ENCODE peak calls at places on chromosomes 7 and 10, in nine cellular contexts. One of them, this sample, is unnamed.

GRCh38 chr10:115355162-115355760 is 262.1 kb downstream of the ATRNL1 start:
- DNase-seq in HEK293T: peak
- DNase-seq in aorta: no peak
- DNase-seq in AG08396: peak
- DNase-seq in stimulated activated naive CD8-positive, alpha-beta T cell treated with anti-CD3 and anti-CD28 coated beads, Interleukin-15, Interleukin-2, amounts not matched to agents 100 U/mL and 50 U/mL, for 24 hours: peak
- DNase-seq in heart right ventricle: no peak
- DNase-seq in Right ventricle myocardium superior: no peak
- DNase-seq in OCI-LY7: peak
- DNase-seq in endothelial cell: peak
- DNase-seq in this sample: peak

GRCh38 chr7:7226407-7226806 is 44.1 kb downstream of the C1GALT1 start:
- DNase-seq in HEK293T: no peak
- DNase-seq in aorta: no peak
- DNase-seq in AG08396: no peak
- DNase-seq in stimulated activated naive CD8-positive, alpha-beta T cell treated with anti-CD3 and anti-CD28 coated beads, Interleukin-15, Interleukin-2, amounts not matched to agents 100 U/mL and 50 U/mL, for 24 hours: no peak
- DNase-seq in heart right ventricle: no peak
- DNase-seq in Right ventricle myocardium superior: no peak
- DNase-seq in OCI-LY7: no peak
- DNase-seq in endothelial cell: no peak
- DNase-seq in this sample: no peak

GRCh38 chr10:52570490-52570889 is 202.1 kb downstream of the MBL2 start:
- DNase-seq in HEK293T: no peak
- DNase-seq in aorta: no peak
- DNase-seq in AG08396: no peak
- DNase-seq in stimulated activated naive CD8-positive, alpha-beta T cell treated with anti-CD3 and anti-CD28 coated beads, Interleukin-15, Interleukin-2, amounts not matched to agents 100 U/mL and 50 U/mL, for 24 hours: no peak
- DNase-seq in heart right ventricle: no peak
- DNase-seq in Right ventricle myocardium superior: no peak
- DNase-seq in OCI-LY7: no peak
- DNase-seq in endothelial cell: no peak
- DNase-seq in this sample: no peak

GRCh38 chr7:158771213-158771817 is 58.0 kb downstream of the ESYT2 start:
- DNase-seq in HEK293T: no peak
- DNase-seq in aorta: no peak
- DNase-seq in AG08396: no peak
- DNase-seq in stimulated activated naive CD8-positive, alpha-beta T cell treated with anti-CD3 and anti-CD28 coated beads, Interleukin-15, Interleukin-2, amounts not matched to agents 100 U/mL and 50 U/mL, for 24 hours: no peak
- DNase-seq in heart right ventricle: no peak
- DNase-seq in Right ventricle myocardium superior: no peak
- DNase-seq in OCI-LY7: no peak
- DNase-seq in endothelial cell: no peak
- DNase-seq in this sample: no peak

GRCh38 chr10:46042527-46042926 is 3.5 kb downstream of the MSMB start:
- DNase-seq in HEK293T: no peak
- DNase-seq in aorta: no peak
- DNase-seq in AG08396: no peak
- DNase-seq in stimulated activated naive CD8-positive, alpha-beta T cell treated with anti-CD3 and anti-CD28 coated beads, Interleukin-15, Interleukin-2, amounts not matched to agents 100 U/mL and 50 U/mL, for 24 hours: no peak
- DNase-seq in heart right ventricle: no peak
- DNase-seq in Right ventricle myocardium superior: no peak
- DNase-seq in OCI-LY7: no peak
- DNase-seq in endothelial cell: no peak
- DNase-seq in this sample: no peak

GRCh38 chr10:110500515-110500905 is 2.8 kb downstream of the DUSP5 start:
- DNase-seq in HEK293T: no peak
- DNase-seq in aorta: no peak
- DNase-seq in AG08396: peak
- DNase-seq in stimulated activated naive CD8-positive, alpha-beta T cell treated with anti-CD3 and anti-CD28 coated beads, Interleukin-15, Interleukin-2, amounts not matched to agents 100 U/mL and 50 U/mL, for 24 hours: no peak
- DNase-seq in heart right ventricle: peak
- DNase-seq in Right ventricle myocardium superior: no peak
- DNase-seq in OCI-LY7: no peak
- DNase-seq in endothelial cell: no peak
- DNase-seq in this sample: peak

GRCh38 chr10:111996103-111996502 is 187.5 kb downstream of the GPAM start:
- DNase-seq in HEK293T: no peak
- DNase-seq in aorta: no peak
- DNase-seq in AG08396: no peak
- DNase-seq in stimulated activated naive CD8-positive, alpha-beta T cell treated with anti-CD3 and anti-CD28 coated beads, Interleukin-15, Interleukin-2, amounts not matched to agents 100 U/mL and 50 U/mL, for 24 hours: no peak
- DNase-seq in heart right ventricle: no peak
- DNase-seq in Right ventricle myocardium superior: no peak
- DNase-seq in OCI-LY7: no peak
- DNase-seq in endothelial cell: no peak
- DNase-seq in this sample: no peak

GRCh38 chr10:112446055-112446854 is 459 bp downstream of the ZDHHC6 start:
- DNase-seq in HEK293T: peak
- DNase-seq in aorta: no peak
- DNase-seq in AG08396: peak
- DNase-seq in stimulated activated naive CD8-positive, alpha-beta T cell treated with anti-CD3 and anti-CD28 coated beads, Interleukin-15, Interleukin-2, amounts not matched to agents 100 U/mL and 50 U/mL, for 24 hours: peak
- DNase-seq in heart right ventricle: no peak
- DNase-seq in Right ventricle myocardium superior: peak
- DNase-seq in OCI-LY7: peak
- DNase-seq in endothelial cell: peak
- DNase-seq in this sample: peak

GRCh38 chr7:69670701-69671100 is 72.4 kb downstream of the AUTS2 start:
- DNase-seq in HEK293T: no peak
- DNase-seq in aorta: no peak
- DNase-seq in AG08396: no peak
- DNase-seq in stimulated activated naive CD8-positive, alpha-beta T cell treated with anti-CD3 and anti-CD28 coated beads, Interleukin-15, Interleukin-2, amounts not matched to agents 100 U/mL and 50 U/mL, for 24 hours: no peak
- DNase-seq in heart right ventricle: no peak
- DNase-seq in Right ventricle myocardium superior: no peak
- DNase-seq in OCI-LY7: no peak
- DNase-seq in endothelial cell: no peak
- DNase-seq in this sample: no peak

GRCh38 chr7:5554287-5554785 is 130.7 kb upstream of the TNRC18 start:
- DNase-seq in HEK293T: no peak
- DNase-seq in aorta: no peak
- DNase-seq in AG08396: no peak
- DNase-seq in stimulated activated naive CD8-positive, alpha-beta T cell treated with anti-CD3 and anti-CD28 coated beads, Interleukin-15, Interleukin-2, amounts not matched to agents 100 U/mL and 50 U/mL, for 24 hours: no peak
- DNase-seq in heart right ventricle: peak
- DNase-seq in Right ventricle myocardium superior: no peak
- DNase-seq in OCI-LY7: no peak
- DNase-seq in endothelial cell: no peak
- DNase-seq in this sample: peak

GRCh38 chr7:9945882-9946281 is 1027.8 kb upstream of the PHF14 start:
- DNase-seq in HEK293T: no peak
- DNase-seq in aorta: no peak
- DNase-seq in AG08396: no peak
- DNase-seq in stimulated activated naive CD8-positive, alpha-beta T cell treated with anti-CD3 and anti-CD28 coated beads, Interleukin-15, Interleukin-2, amounts not matched to agents 100 U/mL and 50 U/mL, for 24 hours: no peak
- DNase-seq in heart right ventricle: no peak
- DNase-seq in Right ventricle myocardium superior: no peak
- DNase-seq in OCI-LY7: no peak
- DNase-seq in endothelial cell: no peak
- DNase-seq in this sample: no peak

GRCh38 chr10:58477122-58477521 is 35.5 kb upstream of the BICC1 start:
- DNase-seq in HEK293T: no peak
- DNase-seq in aorta: peak
- DNase-seq in AG08396: peak
- DNase-seq in stimulated activated naive CD8-positive, alpha-beta T cell treated with anti-CD3 and anti-CD28 coated beads, Interleukin-15, Interleukin-2, amounts not matched to agents 100 U/mL and 50 U/mL, for 24 hours: no peak
- DNase-seq in heart right ventricle: peak
- DNase-seq in Right ventricle myocardium superior: peak
- DNase-seq in OCI-LY7: no peak
- DNase-seq in endothelial cell: no peak
- DNase-seq in this sample: peak

GRCh38 chr7:7595451-7595850 is 28.8 kb downstream of the MIOS start:
- DNase-seq in HEK293T: peak
- DNase-seq in aorta: no peak
- DNase-seq in AG08396: peak
- DNase-seq in stimulated activated naive CD8-positive, alpha-beta T cell treated with anti-CD3 and anti-CD28 coated beads, Interleukin-15, Interleukin-2, amounts not matched to agents 100 U/mL and 50 U/mL, for 24 hours: no peak
- DNase-seq in heart right ventricle: no peak
- DNase-seq in Right ventricle myocardium superior: no peak
- DNase-seq in OCI-LY7: peak
- DNase-seq in endothelial cell: no peak
- DNase-seq in this sample: peak

GRCh38 chr7:94047965-94048364 is 43.8 kb upstream of the BET1 start:
- DNase-seq in HEK293T: no peak
- DNase-seq in aorta: no peak
- DNase-seq in AG08396: no peak
- DNase-seq in stimulated activated naive CD8-positive, alpha-beta T cell treated with anti-CD3 and anti-CD28 coated beads, Interleukin-15, Interleukin-2, amounts not matched to agents 100 U/mL and 50 U/mL, for 24 hours: no peak
- DNase-seq in heart right ventricle: no peak
- DNase-seq in Right ventricle myocardium superior: no peak
- DNase-seq in OCI-LY7: no peak
- DNase-seq in endothelial cell: no peak
- DNase-seq in this sample: no peak

GRCh38 chr10:75137533-75138438 is 26.3 kb downstream of the SAMD8 start:
- DNase-seq in HEK293T: no peak
- DNase-seq in aorta: no peak
- DNase-seq in AG08396: peak
- DNase-seq in stimulated activated naive CD8-positive, alpha-beta T cell treated with anti-CD3 and anti-CD28 coated beads, Interleukin-15, Interleukin-2, amounts not matched to agents 100 U/mL and 50 U/mL, for 24 hours: peak
- DNase-seq in heart right ventricle: no peak
- DNase-seq in Right ventricle myocardium superior: no peak
- DNase-seq in OCI-LY7: no peak
- DNase-seq in endothelial cell: no peak
- DNase-seq in this sample: peak

GRCh38 chr7:5387711-5388245 is 35.9 kb downstream of the TNRC18 start:
- DNase-seq in HEK293T: no peak
- DNase-seq in aorta: no peak
- DNase-seq in AG08396: no peak
- DNase-seq in stimulated activated naive CD8-positive, alpha-beta T cell treated with anti-CD3 and anti-CD28 coated beads, Interleukin-15, Interleukin-2, amounts not matched to agents 100 U/mL and 50 U/mL, for 24 hours: no peak
- DNase-seq in heart right ventricle: no peak
- DNase-seq in Right ventricle myocardium superior: no peak
- DNase-seq in OCI-LY7: no peak
- DNase-seq in endothelial cell: no peak
- DNase-seq in this sample: no peak

GRCh38 chr10:122267849-122268737 is 3.0 kb upstream of the BTBD16 start:
- DNase-seq in HEK293T: peak
- DNase-seq in aorta: no peak
- DNase-seq in AG08396: peak
- DNase-seq in stimulated activated naive CD8-positive, alpha-beta T cell treated with anti-CD3 and anti-CD28 coated beads, Interleukin-15, Interleukin-2, amounts not matched to agents 100 U/mL and 50 U/mL, for 24 hours: peak
- DNase-seq in heart right ventricle: no peak
- DNase-seq in Right ventricle myocardium superior: peak
- DNase-seq in OCI-LY7: peak
- DNase-seq in endothelial cell: peak
- DNase-seq in this sample: peak

This sample was measured in EH.